ENCODE peak calls at places on chromosomes 6 and 20, in nine cellular contexts. K is lower leg skin, U is AG09319, X is nephron progenitor cell, B is OCI-LY7, V is GM06990, Q is progenitor cell of endocrine pancreas, Z is HepG2, H is fibroblast of lung. M is an unnamed sample.

GRCh38 chr6:100376103-100376502 is 88.6 kb downstream of the SIM1 start:
- DNase-seq in K (no peak), U (no peak), X (no peak), B (no peak), V (no peak), Q (no peak), Z (no peak), H (no peak), M (no peak)

GRCh38 chr20:51752343-51752951 is 15.7 kb downstream of the ATP9A start:
- DNase-seq in K (no peak), U (peak), X (no peak), B (no peak), V (no peak), Q (no peak), Z (peak), H (peak), M (no peak)

GRCh38 chr20:19727251-19727847 is 30.7 kb upstream of the RIN2 start:
- DNase-seq in K (peak), U (no peak), X (no peak), B (no peak), V (no peak), Q (no peak), Z (no peak), H (no peak), M (no peak)

GRCh38 chr20:54075322-54075721 is 4.9 kb upstream of the BCAS1 start:
- DNase-seq in K (no peak), U (no peak), X (no peak), B (no peak), V (no peak), Q (no peak), Z (no peak), H (no peak), M (no peak)

GRCh38 chr20:10061641-10062040 is 26.9 kb downstream of the ANKEF1 start:
- DNase-seq in K (no peak), U (no peak), X (no peak), B (peak), V (no peak), Q (no peak), Z (no peak), H (no peak), M (no peak)

GRCh38 chr6:40727272-40727671 is 140.1 kb upstream of the LRFN2 start:
- DNase-seq in K (no peak), U (no peak), X (no peak), B (no peak), V (no peak), Q (no peak), Z (no peak), H (no peak), M (no peak)

GRCh38 chr20:44743916-44744655 is 1.6 kb upstream of the KCNK15 start:
- DNase-seq in K (no peak), U (no peak), X (no peak), B (no peak), V (no peak), Q (no peak), Z (no peak), H (no peak), M (no peak)

GRCh38 chr20:4025125-4025524 is 9.8 kb upstream of the RNF24 start:
- DNase-seq in K (no peak), U (no peak), X (no peak), B (no peak), V (no peak), Q (no peak), Z (no peak), H (no peak), M (no peak)

GRCh38 chr6:36769676-36770499 is 69.4 kb downstream of the CPNE5 start:
- DNase-seq in K (no peak), U (no peak), X (no peak), B (peak), V (no peak), Q (no peak), Z (no peak), H (peak), M (no peak)

GRCh38 chr6:151869787-151870186 is 62.3 kb downstream of the ESR1 start:
- DNase-seq in K (no peak), U (no peak), X (no peak), B (no peak), V (no peak), Q (no peak), Z (no peak), H (no peak), M (no peak)

GRCh38 chr20:39433461-39433860 is 471.3 kb downstream of the DHX35 start:
- DNase-seq in K (no peak), U (no peak), X (no peak), B (no peak), V (no peak), Q (no peak), Z (no peak), H (no peak), M (no peak)

GRCh38 chr6:26284537-26285142 is 80.4 kb upstream of the BTN3A2 start:
- DNase-seq in K (peak), U (no peak), X (peak), B (peak), V (peak), Q (no peak), Z (no peak), H (peak), M (no peak)

GRCh38 chr20:44736170-44737021 is 9.3 kb upstream of the KCNK15 start:
- DNase-seq in K (no peak), U (peak), X (peak), B (peak), V (no peak), Q (no peak), Z (peak), H (peak), M (no peak)

GRCh38 chr6:147372806-147373205 is 135.7 kb upstream of the SAMD5 start:
- DNase-seq in K (no peak), U (no peak), X (no peak), B (no peak), V (no peak), Q (no peak), Z (no peak), H (no peak), M (no peak)

GRCh38 chr6:116764961-116765841 is at the start of gene FAM162B:
- DNase-seq in K (no peak), U (no peak), X (peak), B (no peak), V (peak), Q (peak), Z (peak), H (peak), M (no peak)

GRCh38 chr20:3672864-3673550 is 8.8 kb downstream of the ADAM33 start:
- DNase-seq in K (no peak), U (no peak), X (no peak), B (no peak), V (no peak), Q (no peak), Z (no peak), H (no peak), M (no peak)

GRCh38 chr20:8667306-8667705 is 401.6 kb upstream of the PLCB4 start:
- DNase-seq in K (no peak), U (no peak), X (no peak), B (no peak), V (no peak), Q (no peak), Z (no peak), H (no peak), M (no peak)

GRCh38 chr20:63579017-63579705 is 5.1 kb upstream of the HELZ2 start:
- DNase-seq in K (no peak), U (no peak), X (no peak), B (no peak), V (no peak), Q (no peak), Z (no peak), H (no peak), M (no peak)

GRCh38 chr20:63692436-63693078 is 3.9 kb upstream of the TNFRSF6B start:
- DNase-seq in K (no peak), U (no peak), X (no peak), B (no peak), V (no peak), Q (no peak), Z (no peak), H (no peak), M (no peak)

GRCh38 chr6:158316022-158316421 is 3.8 kb downstream of the TULP4 start:
- DNase-seq in K (no peak), U (no peak), X (no peak), B (no peak), V (no peak), Q (no peak), Z (no peak), H (peak), M (no peak)

GRCh38 chr6:72522735-72523141 is 99.1 kb upstream of the KCNQ5 start:
- DNase-seq in K (no peak), U (no peak), X (peak), B (peak), V (peak), Q (no peak), Z (peak), H (no peak), M (no peak)

GRCh38 chr6:64516393-64516792 is 880.8 kb downstream of the PHF3 start:
- DNase-seq in K (no peak), U (no peak), X (no peak), B (no peak), V (no peak), Q (no peak), Z (no peak), H (no peak), M (no peak)

DNA sequence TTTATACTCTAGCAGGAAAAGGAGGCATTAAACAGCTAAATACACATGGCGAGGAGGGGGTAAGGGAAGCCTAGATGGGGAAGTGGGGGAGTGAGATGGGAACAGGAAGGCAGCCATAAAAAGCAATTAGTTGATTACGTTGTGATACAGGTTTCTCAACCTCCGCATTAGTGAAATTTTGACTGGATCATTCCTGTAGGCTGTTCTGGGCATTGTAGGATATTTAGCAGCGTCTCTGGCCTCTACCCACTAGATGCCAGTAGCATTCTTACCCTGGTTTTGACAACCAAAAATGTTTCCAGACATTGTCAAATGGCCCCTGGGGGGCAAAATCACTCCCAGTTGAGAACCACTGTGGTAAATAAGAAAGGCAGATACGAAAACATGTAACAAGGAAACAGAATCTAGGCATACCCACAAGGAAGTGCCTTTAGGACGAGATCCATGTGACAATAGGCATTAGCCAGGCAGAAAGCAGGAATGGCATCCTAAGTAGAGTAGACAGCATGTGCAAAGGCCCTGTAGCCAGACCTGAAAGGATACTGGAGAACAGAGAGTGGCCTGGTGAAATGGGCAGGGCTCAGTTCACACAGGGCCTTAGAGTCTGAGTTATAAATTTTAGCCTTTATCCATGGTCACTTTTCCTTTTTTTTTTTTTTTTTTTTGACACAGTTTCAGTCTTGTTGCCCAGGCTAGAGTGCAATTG is 25.8 kb upstream of the PTPN1 start:
- DNase-seq in K (no peak), U (no peak), X (no peak), B (no peak), V (no peak), Q (no peak), Z (no peak), H (no peak), M (no peak)
- TF ChIP-seq CTCF in K (no peak), U (no peak), X (no peak), B (no peak), V (peak), Q (no peak), Z (no peak), H (no peak), M (peak)

DNA sequence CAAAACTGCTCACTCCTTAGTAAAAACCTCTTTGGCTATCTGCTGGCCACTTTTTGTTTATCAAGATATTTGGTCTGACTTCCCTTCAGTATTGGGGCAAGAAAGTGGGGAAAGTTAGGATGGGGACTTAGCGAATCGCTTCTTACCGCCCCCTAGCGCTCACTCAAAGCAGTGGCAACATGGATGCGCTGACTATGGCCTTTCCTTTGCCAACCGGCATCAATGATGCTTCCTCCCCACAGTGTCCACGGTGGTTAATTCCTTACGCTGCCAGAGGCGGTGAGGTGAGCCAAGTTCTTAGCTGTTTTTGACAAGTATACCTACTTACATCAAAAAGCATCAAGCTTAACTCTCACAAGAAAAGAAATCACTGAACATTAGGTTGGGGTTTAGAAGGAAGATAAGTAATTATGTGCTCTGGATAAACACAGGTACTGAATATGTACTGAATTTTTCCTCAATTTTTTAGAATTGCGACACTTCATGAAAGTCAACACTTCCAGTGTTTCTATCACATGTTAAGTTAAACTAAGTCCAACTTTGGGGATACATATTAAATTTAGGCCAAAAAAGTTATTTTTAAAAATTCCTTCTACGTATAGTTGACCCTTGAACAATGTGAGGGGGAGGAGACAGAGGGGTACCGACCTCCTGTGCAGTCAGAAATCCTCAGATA is 86.7 kb downstream of the GMDS start:
- DNase-seq in K (no peak), U (no peak), X (peak), B (peak), V (no peak), Q (no peak), Z (no peak), H (peak), M (no peak)
- TF ChIP-seq CTCF in K (no peak), U (peak), X (peak), B (peak), V (no peak), Q (peak), Z (peak), H (peak), M (peak)

DNA sequence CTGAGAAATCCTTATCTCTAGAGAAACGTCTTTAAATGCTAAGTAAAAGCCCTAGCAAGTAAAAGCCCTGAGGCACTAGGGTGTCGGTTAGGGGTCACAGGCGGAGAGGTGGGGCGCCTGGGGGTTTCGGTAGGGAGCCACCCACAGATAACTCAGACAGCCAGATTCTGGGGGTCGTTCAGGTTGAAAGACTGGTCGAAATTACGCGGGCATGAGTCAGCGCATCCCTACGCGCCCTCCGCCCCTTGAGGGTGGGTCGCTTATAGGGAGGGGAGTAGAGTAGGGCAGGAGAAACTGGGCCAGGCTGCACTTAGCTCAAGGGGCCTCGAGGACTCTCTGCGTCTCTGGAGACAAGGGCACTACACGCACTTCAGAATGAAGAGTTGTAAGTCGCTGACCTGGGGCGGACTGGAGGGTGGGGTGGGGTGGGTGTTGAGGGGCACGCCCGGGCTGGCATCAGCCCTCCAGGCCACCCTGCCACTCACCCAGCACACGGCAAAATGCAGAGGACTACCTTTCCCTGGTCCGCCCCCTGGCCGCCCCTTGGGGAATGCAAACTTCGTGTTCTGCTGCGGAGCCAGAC is 598 bp upstream of the PPT2 start:
- DNase-seq in K (no peak), U (no peak), X (peak), B (no peak), V (no peak), Q (peak), Z (peak), H (peak), M (no peak)
- TF ChIP-seq CTCF in K (no peak), U (peak), X (no peak), B (no peak), V (no peak), Q (peak), Z (peak), H (peak), M (peak)

GRCh38 chr6:90251295-90251992 is 45.2 kb downstream of the BACH2 start:
- DNase-seq in K (no peak), U (no peak), X (no peak), B (peak), V (peak), Q (no peak), Z (no peak), H (peak), M (no peak)

GRCh38 chr6:90257486-90257738 is 39.2 kb downstream of the BACH2 start:
- DNase-seq in K (no peak), U (no peak), X (no peak), B (no peak), V (no peak), Q (no peak), Z (no peak), H (no peak), M (no peak)

GRCh38 chr6:90261801-90262200 is 34.8 kb downstream of the BACH2 start:
- DNase-seq in K (no peak), U (no peak), X (no peak), B (no peak), V (no peak), Q (no peak), Z (no peak), H (no peak), M (no peak)

GRCh38 chr6:90253631-90254030 is 43.0 kb downstream of the BACH2 start:
- DNase-seq in K (no peak), U (no peak), X (no peak), B (no peak), V (no peak), Q (no peak), Z (no peak), H (no peak), M (no peak)

GRCh38 chr6:90256698-90257485 is 39.8 kb downstream of the BACH2 start:
- DNase-seq in K (no peak), U (no peak), X (no peak), B (no peak), V (no peak), Q (no peak), Z (no peak), H (peak), M (no peak)
- TF ChIP-seq CTCF in K (no peak), U (no peak), X (no peak), B (no peak), V (no peak), Q (no peak), Z (no peak), H (no peak), M (no peak)

DNA sequence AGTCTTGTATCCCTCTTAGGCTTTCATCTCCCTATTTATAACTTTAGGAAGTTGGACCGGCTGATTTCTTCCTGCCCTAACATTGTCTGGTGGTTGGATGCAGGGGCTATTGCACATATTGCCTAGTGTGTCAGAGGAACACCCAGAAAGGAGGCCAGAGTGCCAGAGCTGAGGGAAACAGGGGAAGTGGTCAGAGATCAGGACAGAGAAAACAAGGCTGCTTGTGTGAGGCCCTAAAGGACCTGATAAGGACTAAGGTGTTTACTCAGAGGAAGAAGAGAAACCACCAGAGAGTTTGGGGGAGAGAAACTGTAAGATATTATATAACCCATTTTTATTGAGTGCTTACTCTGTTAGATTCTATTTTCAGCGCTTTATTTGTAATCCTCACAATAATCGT is 53.9 kb upstream of the REV3L start:
- DNase-seq in K (no peak), U (no peak), X (no peak), B (no peak), V (no peak), Q (no peak), Z (no peak), H (no peak), M (no peak)
- TF ChIP-seq CTCF in K (no peak), U (no peak), X (no peak), B (no peak), V (no peak), Q (no peak), Z (no peak), H (no peak), M (no peak)

GRCh38 chr20:22302039-22302438 is 282.3 kb downstream of the FOXA2 start:
- DNase-seq in K (no peak), U (no peak), X (no peak), B (no peak), V (no peak), Q (no peak), Z (no peak), H (no peak), M (no peak)

GRCh38 chr20:22308934-22309333 is 275.4 kb downstream of the FOXA2 start:
- DNase-seq in K (no peak), U (no peak), X (no peak), B (no peak), V (no peak), Q (no peak), Z (peak), H (no peak), M (no peak)

GRCh38 chr20:22305391-22305790 is 279.0 kb downstream of the FOXA2 start:
- DNase-seq in K (no peak), U (no peak), X (no peak), B (no peak), V (no peak), Q (no peak), Z (no peak), H (no peak), M (no peak)

GRCh38 chr20:22303523-22303922 is 280.8 kb downstream of the FOXA2 start:
- DNase-seq in K (no peak), U (no peak), X (no peak), B (no peak), V (no peak), Q (no peak), Z (peak), H (no peak), M (no peak)
- TF ChIP-seq CTCF in K (no peak), U (no peak), X (no peak), B (peak), V (peak), Q (peak), Z (peak), H (no peak), M (no peak)

DNA sequence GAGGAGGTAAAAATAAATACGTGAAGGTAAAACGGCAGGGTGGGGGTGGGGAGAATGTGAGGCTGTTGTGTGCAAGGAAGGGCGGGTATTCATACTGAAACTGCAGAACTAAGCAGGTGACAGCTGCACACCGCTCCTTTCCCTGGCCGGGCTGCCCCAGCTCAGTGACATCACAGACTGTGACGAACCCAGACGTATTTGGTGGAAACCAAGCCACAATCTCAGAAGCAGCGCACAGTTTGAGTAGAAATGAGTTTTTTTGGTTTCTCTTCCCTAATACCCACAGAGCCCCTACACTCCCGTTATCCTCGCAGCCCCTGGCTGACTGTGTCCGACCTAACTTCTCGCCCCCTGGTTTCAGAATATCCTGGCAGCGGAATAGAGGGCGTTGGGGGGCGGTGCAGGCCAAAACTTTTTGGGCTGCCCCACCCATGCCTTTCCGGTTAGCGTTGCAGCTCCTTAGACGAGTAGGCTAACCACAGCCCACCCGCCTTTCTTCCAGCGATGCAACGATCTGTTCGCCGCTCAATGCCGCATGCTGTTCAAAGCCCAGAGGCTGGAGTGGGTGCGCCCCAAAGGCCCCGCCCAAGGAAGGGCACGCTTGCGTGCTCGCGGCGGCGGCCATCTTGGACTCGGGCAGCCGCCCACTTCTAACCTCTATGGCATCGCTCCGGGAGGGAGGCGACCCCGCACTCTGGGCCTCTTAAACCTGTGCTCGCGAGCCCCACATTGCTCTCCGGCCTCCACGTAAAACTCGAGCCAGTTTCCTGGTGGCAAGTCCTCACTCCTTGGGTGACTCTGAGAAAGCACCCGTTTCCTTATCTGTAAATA is 9.1 kb downstream of the BAK1 start:
- DNase-seq in K (peak), U (no peak), X (peak), B (peak), V (peak), Q (peak), Z (peak), H (peak), M (no peak)
- TF ChIP-seq CTCF in K (no peak), U (no peak), X (no peak), B (peak), V (peak), Q (no peak), Z (peak), H (no peak), M (peak)

M was measured in chondrocyte.